ENCODE peak calls at places on chromosomes 2 and 18, in seven cellular contexts. C is Caki2; B is HT1080; W is GM04504; H is nucleus accumbens; D is activated T-cell treated with anti-CD3 and anti-CD28 coated beads, Interleukin-2, amount 50 U/mL, for 72 hours; J is hypothalamus. T is an unnamed sample.

GRCh38 chr2:14018620-14019019 is 613.9 kb upstream of the LRATD1 start:
- DNase-seq in H (no peak), D (no peak), J (no peak), B (no peak), C (no peak), W (no peak), T (no peak)

GRCh38 chr2:238024986-238025385 is 35.8 kb upstream of the SCLY start:
- DNase-seq in B (peak; percentile 81), C (no peak), H (no peak), J (no peak), W (peak; percentile 8), D (peak; percentile 65), T (no peak)

GRCh38 chr2:30362468-30363081 is 84.5 kb upstream of the LCLAT1 start:
- DNase-seq in H (no peak), W (no peak), B (peak; percentile 29), J (no peak), C (peak; percentile 98), D (no peak), T (no peak)

GRCh38 chr18:49560277-49561126 is 1.4 kb upstream of the LIPG start:
- DNase-seq in B (no peak), H (no peak), J (no peak), D (no peak), C (peak; percentile 64), W (no peak), T (no peak)

GRCh38 chr18:55233850-55234249 is 274.6 kb upstream of the CCDC68 start:
- DNase-seq in B (no peak), H (no peak), W (no peak), D (no peak), J (no peak), C (no peak), T (no peak)

GRCh38 chr18:43507842-43508481 is 230.7 kb upstream of the SYT4 start:
- DNase-seq in B (no peak), W (no peak), D (no peak), C (no peak), H (no peak), J (no peak), T (no peak)

GRCh38 chr2:224163573-224164307 is 124.7 kb upstream of the SERPINE2 start:
- DNase-seq in D (no peak), W (no peak), H (no peak), J (no peak), B (peak; percentile 56), C (peak; percentile 55), T (no peak)

GRCh38 chr2:133266075-133266925 is 302.0 kb downstream of the NCKAP5 start:
- DNase-seq in H (no peak), W (no peak), D (no peak), J (no peak), B (peak; percentile 11), C (no peak), T (no peak)

GRCh38 chr2:171763602-171764001 is 76.3 kb downstream of the DYNC1I2 start:
- DNase-seq in H (no peak), D (no peak), W (no peak), J (no peak), C (no peak), B (peak; percentile 75), T (no peak)

GRCh38 chr2:26848336-26849055 is 564 bp downstream of the DPYSL5 start:
- DNase-seq in J (no peak), H (no peak), C (no peak), B (no peak), D (peak; percentile 32), W (no peak), T (no peak)

GRCh38 chr2:85585781-85586105 is 1.5 kb downstream of the VAMP5 start:
- DNase-seq in D (no peak), H (no peak), C (peak; percentile 70), B (peak; percentile 64), W (peak; percentile 53), J (no peak), T (no peak)

GRCh38 chr2:218895326-218895725 is 14.7 kb downstream of the WNT10A start:
- DNase-seq in W (no peak), J (no peak), C (peak; percentile 89), B (no peak), D (no peak), H (no peak), T (no peak)

GRCh38 chr2:128198666-128199065 is 107.7 kb downstream of the UGGT1 start:
- DNase-seq in B (no peak), J (no peak), H (no peak), D (no peak), C (no peak), W (no peak), T (no peak)

GRCh38 chr2:188333751-188334524 is 42.3 kb downstream of the GULP1 start:
- DNase-seq in H (peak; percentile 7), C (no peak), B (no peak), J (no peak), W (no peak), D (no peak), T (peak; percentile 16)

GRCh38 chr2:101571951-101572350 is 97.0 kb upstream of the RFX8 start:
- DNase-seq in D (no peak), W (no peak), B (no peak), H (no peak), C (no peak), J (no peak), T (no peak)

GRCh38 chr2:128607440-128607839 is 288.8 kb upstream of the HS6ST1 start:
- DNase-seq in J (no peak), D (no peak), H (no peak), C (no peak), B (no peak), W (no peak), T (no peak)

GRCh38 chr2:172667926-172668325 is 67.7 kb upstream of the RAPGEF4 start:
- DNase-seq in J (no peak), D (no peak), C (no peak), H (no peak), W (no peak), B (no peak), T (no peak)

GRCh38 chr18:48913201-48913600 is 37.6 kb downstream of the SMAD7 start:
- DNase-seq in W (no peak), D (peak; percentile 42), J (no peak), H (no peak), C (no peak), B (no peak), T (no peak)

GRCh38 chr2:134599236-134599635 is 119.6 kb downstream of the TMEM163 start:
- DNase-seq in W (no peak), D (no peak), C (no peak), B (no peak), H (no peak), J (no peak), T (no peak)

GRCh38 chr18:32761231-32761785 is 11.5 kb downstream of the KLHL14 start:
- DNase-seq in J (no peak), B (no peak), D (no peak), W (no peak), H (no peak), C (no peak), T (no peak)

GRCh38 chr2:54090521-54091117 is 24.8 kb upstream of the ACYP2 start:
- DNase-seq in D (no peak), H (no peak), W (no peak), B (no peak), J (no peak), C (no peak), T (no peak)

GRCh38 chr2:153311432-153311831 is 167.1 kb downstream of the RPRM start:
- DNase-seq in H (no peak), D (no peak), C (no peak), J (no peak), B (peak; percentile 27), W (no peak), T (no peak)

GRCh38 chr2:187994464-187995331 is 297.0 kb upstream of the GULP1 start:
- DNase-seq in W (no peak), D (peak; percentile 2), J (no peak), B (peak; percentile 41), C (no peak), H (no peak), T (no peak)

GRCh38 chr2:168058675-168059074 is 188.7 kb downstream of the STK39 start:
- DNase-seq in H (no peak), J (no peak), W (no peak), B (no peak), C (no peak), D (no peak), T (no peak)

GRCh38 chr2:126658910-126659613 is 3.1 kb downstream of the GYPC start:
- DNase-seq in H (no peak), B (peak; percentile 10), D (peak; percentile 79), J (no peak), W (peak; percentile 60), C (no peak), T (peak; percentile 45)

GRCh38 chr2:107633580-107634147 is 193.0 kb upstream of the RGPD4 start:
- DNase-seq in C (peak; percentile 77), W (peak; percentile 3), B (peak; percentile 94), H (no peak), D (no peak), J (no peak), T (no peak)

GRCh38 chr2:99106905-99107304 is 34.6 kb upstream of the C2orf15 start:
- DNase-seq in J (no peak), H (no peak), D (no peak), W (no peak), B (peak; percentile 52), C (peak; percentile 8), T (no peak)